ENCODE peak calls at places on chromosomes 5 and 9, in six cellular contexts. X is tibial nerve, U is prostate gland, K is colonic mucosa, G is stomach, W is cardiac fibroblast. Z is an unnamed sample.

GRCh38 chr9:84862786-84863185 is 193.3 kb downstream of the NTRK2 start:
- DNase-seq in X (no peak), U (no peak), K (no peak), G (no peak), W (peak; percentile 18), Z (peak; percentile 33)

GRCh38 chr5:378301-378891 is 56.9 kb downstream of the AHRR start:
- DNase-seq in X (no peak), U (no peak), K (peak; percentile 2), G (no peak), W (no peak), Z (peak; percentile 62)

GRCh38 chr9:86102626-86103025 is 3.3 kb upstream of the GOLM1 start:
- DNase-seq in X (no peak), U (no peak), K (no peak), G (no peak), W (no peak), Z (no peak)

GRCh38 chr5:43193171-43193951 is 1.3 kb downstream of the NIM1K start:
- DNase-seq in X (no peak), U (no peak), K (no peak), G (no peak), W (peak; percentile 93), Z (peak; percentile 96)

GRCh38 chr9:118563677-118564076 is 805.6 kb downstream of the BRINP1 start:
- DNase-seq in X (no peak), U (no peak), K (no peak), G (no peak), W (no peak), Z (no peak)

GRCh38 chr9:97768731-97769130 is 71.6 kb upstream of the XPA start:
- DNase-seq in X (no peak), U (no peak), K (no peak), G (no peak), W (peak; percentile 23), Z (peak; percentile 16)

GRCh38 chr5:88675758-88676636 is 207.0 kb downstream of the MEF2C start:
- DNase-seq in X (no peak), U (no peak), K (peak; percentile 53), G (no peak), W (peak; percentile 53), Z (peak; percentile 71)

GRCh38 chr9:94054731-94055130 is 29.5 kb upstream of the PTPDC1 start:
- DNase-seq in X (no peak), U (no peak), K (no peak), G (no peak), W (peak; percentile 26), Z (no peak)

GRCh38 chr5:42423285-42424152 is at the start of gene GHR:
- DNase-seq in X (peak; percentile 63), U (peak; percentile 91), K (peak; percentile 83), G (peak; percentile 80), W (peak; percentile 93), Z (peak; percentile 89)

GRCh38 chr9:117480729-117481128 is 65.9 kb upstream of the ASTN2 start:
- DNase-seq in X (no peak), U (no peak), K (no peak), G (no peak), W (no peak), Z (no peak)

GRCh38 chr5:32030226-32030625 is 143.9 kb downstream of the GOLPH3 start:
- DNase-seq in X (no peak), U (no peak), K (no peak), G (no peak), W (no peak), Z (peak; percentile 33)

GRCh38 chr5:55604611-55605067 is 69.9 kb upstream of the PLPP1 start:
- DNase-seq in X (no peak), U (no peak), K (no peak), G (no peak), W (peak; percentile 57), Z (peak; percentile 78)

GRCh38 chr9:113511047-113511521 is 47.6 kb downstream of the RGS3 start:
- DNase-seq in X (no peak), U (no peak), K (peak; percentile 70), G (peak; percentile 87), W (no peak), Z (no peak)
- H3K4me3 ChIP-seq in X (no peak overlapping the region), U (no peak overlapping the region), K (no peak overlapping the region), G (no peak overlapping the region), W (no peak overlapping the region), Z (no peak overlapping the region)

GRCh38 chr9:87178353-87178752 is 231.0 kb upstream of the GAS1 start:
- DNase-seq in X (no peak), U (no peak), K (no peak), G (no peak), W (peak; percentile 28), Z (no peak)

GRCh38 chr9:87180846-87181245 is 233.5 kb upstream of the GAS1 start:
- DNase-seq in X (no peak), U (no peak), K (no peak), G (no peak), W (no peak), Z (no peak)

GRCh38 chr9:87179556-87180340 is 232.4 kb upstream of the GAS1 start:
- DNase-seq in X (no peak), U (no peak), K (no peak), G (no peak), W (no peak), Z (no peak)

GRCh38 chr9:87180361-87180760 is 233.1 kb upstream of the GAS1 start:
- DNase-seq in X (no peak), U (no peak), K (no peak), G (no peak), W (no peak), Z (no peak)

DNA sequence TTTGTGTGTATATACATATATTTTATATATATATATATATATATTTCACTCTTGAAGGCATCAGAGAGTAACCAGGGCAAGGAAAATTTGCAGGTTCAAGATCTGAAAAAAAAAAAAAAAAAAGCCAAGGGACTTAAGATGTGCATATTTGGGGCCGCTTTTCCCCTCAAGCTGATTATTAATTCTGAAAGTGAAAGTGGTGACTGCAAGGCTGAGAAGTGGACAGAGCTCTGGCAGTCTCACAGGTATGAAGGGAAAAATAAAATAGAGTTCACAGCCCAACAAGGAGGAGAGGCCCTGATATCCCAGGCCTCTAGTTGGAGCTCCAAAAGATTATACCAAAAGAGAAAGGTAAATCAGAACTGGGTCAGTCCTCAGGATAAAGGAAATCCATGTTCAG is 234.4 kb upstream of the GAS1 start:
- DNase-seq in X (no peak), U (no peak), K (no peak), G (no peak), W (no peak), Z (no peak)
- TF ChIP-seq CTCF in X (no peak), U (no peak), K (no peak), G (no peak), W (no peak), Z (no peak)

GRCh38 chr9:131419029-131419614 is 25.2 kb downstream of the PRRC2B start:
- DNase-seq in X (no peak), U (no peak), K (no peak), G (no peak), W (no peak), Z (peak; percentile 74)
- H3K4me3 ChIP-seq in X (no peak overlapping the region), U (no peak overlapping the region), K (no peak overlapping the region), G (no peak overlapping the region), W (no peak overlapping the region), Z (no peak overlapping the region)

GRCh38 chr9:91740713-91741112 is 209.3 kb downstream of the ROR2 start:
- DNase-seq in X (no peak), U (no peak), K (peak; percentile 34), G (no peak), W (peak; percentile 85), Z (peak; percentile 53)
- TF ChIP-seq CTCF in X (no peak), U (peak; percentile 10), K (no peak), G (no peak), W (peak; percentile 27), Z (peak; percentile 23)